ENCODE peak calls at places on chromosomes 16 and 17, in seven cellular contexts. J, B, N, X, O, V and T are unnamed samples.

GRCh38 chr16:19354371-19354770 is 63.3 kb upstream of the TMC5 start:
- DNase-seq in O (no peak), X (no peak), B (no peak), N (no peak), V (no peak), J (no peak), T (no peak)

GRCh38 chr17:51028176-51028863 is 92.3 kb downstream of the SPAG9 start:
- DNase-seq in V (no peak), X (no peak), B (no peak), O (no peak), N (no peak), J (no peak), T (no peak)

GRCh38 chr17:82273327-82274133 is at the start of gene CSNK1D:
- DNase-seq in J (peak), O (peak), X (no peak), V (peak), N (peak), B (no peak), T (peak)

GRCh38 chr17:50060951-50061712 is 5.2 kb downstream of the ITGA3 start:
- DNase-seq in N (no peak), O (no peak), X (no peak), J (no peak), V (no peak), B (no peak), T (no peak)

GRCh38 chr17:74295625-74296547 is 21.9 kb downstream of the DNAI2 start:
- DNase-seq in B (no peak), J (peak), O (no peak), N (no peak), X (no peak), V (no peak), T (no peak)

GRCh38 chr16:26348095-26348494 is 656.3 kb downstream of the HS3ST4 start:
- DNase-seq in X (no peak), O (no peak), N (no peak), V (no peak), B (no peak), J (peak), T (no peak)

GRCh38 chr16:2769675-2770056 is 7.4 kb downstream of the ELOB start:
- DNase-seq in J (no peak), V (no peak), B (no peak), N (no peak), O (no peak), X (no peak), T (no peak)

GRCh38 chr16:16127469-16128116 is 95.7 kb downstream of the ABCC6 start:
- DNase-seq in B (peak), N (peak), J (peak), O (peak), V (peak), X (peak), T (peak)

GRCh38 chr16:4419402-4419801 is 3.0 kb upstream of the CORO7 start:
- DNase-seq in X (no peak), N (no peak), O (no peak), B (no peak), J (no peak), V (no peak), T (no peak)

GRCh38 chr17:8124350-8125195 is 667 bp upstream of the HES7 start:
- DNase-seq in B (no peak), J (peak), V (no peak), X (no peak), O (no peak), N (no peak), T (no peak)

GRCh38 chr16:1691276-1691675 is 13.2 kb downstream of the JPT2 start:
- DNase-seq in X (no peak), O (no peak), B (no peak), J (no peak), N (no peak), V (no peak), T (no peak)

GRCh38 chr16:3171855-3172593 is 16.0 kb upstream of the OR1F1 start:
- DNase-seq in X (no peak), J (peak), O (peak), V (no peak), N (peak), B (peak), T (no peak)

GRCh38 chr16:81401035-81401950 is 43.3 kb upstream of the CMIP start:
- DNase-seq in V (no peak), O (no peak), J (peak), X (no peak), B (no peak), N (peak), T (peak)

GRCh38 chr17:38898812-38899348 is 26.5 kb upstream of the LASP1NB start:
- DNase-seq in B (no peak), O (no peak), J (peak), X (no peak), N (no peak), V (peak), T (no peak)

GRCh38 chr16:1414532-1415265 is at the start of gene UNKL:
- DNase-seq in V (no peak), O (peak), X (no peak), B (no peak), N (peak), J (peak), T (no peak)

GRCh38 chr17:49787932-49788442 is 494 bp upstream of the KAT7 start:
- DNase-seq in J (peak), X (no peak), O (peak), N (no peak), V (no peak), B (no peak), T (no peak)

GRCh38 chr17:73592079-73592415 is 52.2 kb downstream of the SDK2 start:
- DNase-seq in N (no peak), O (no peak), J (no peak), B (no peak), V (no peak), X (no peak), T (no peak)

GRCh38 chr17:50947844-50948514 is 81.8 kb upstream of the TOB1 start:
- DNase-seq in B (no peak), X (no peak), O (peak), V (no peak), J (peak), N (no peak), T (no peak)

GRCh38 chr16:21645261-21645721 is 7.1 kb downstream of the IGSF6 start:
- DNase-seq in V (peak), B (no peak), O (no peak), X (no peak), N (no peak), J (no peak), T (no peak)

GRCh38 chr16:87661561-87661960 is 59.3 kb downstream of the JPH3 start:
- DNase-seq in O (no peak), B (no peak), V (no peak), N (peak), J (peak), X (peak), T (no peak)

GRCh38 chr16:675884-676564 is 553 bp downstream of the RHBDL1 start:
- DNase-seq in O (no peak), J (no peak), N (no peak), V (no peak), B (no peak), X (no peak), T (no peak)

GRCh38 chr16:53082509-53082908 is 27.7 kb downstream of the CHD9 start:
- DNase-seq in O (no peak), X (no peak), N (no peak), V (no peak), B (no peak), J (no peak), T (no peak)

GRCh38 chr16:15843635-15844279 is 13.1 kb downstream of the MYH11 start:
- DNase-seq in N (no peak), J (no peak), V (no peak), O (no peak), B (no peak), X (no peak), T (no peak)

GRCh38 chr17:51372345-51373004 is 112.1 kb downstream of the UTP18 start:
- DNase-seq in X (no peak), N (peak), B (no peak), J (peak), O (no peak), V (peak), T (peak)

GRCh38 chr17:41322264-41322902 is 6.9 kb upstream of the KRTAP17-1 start:
- DNase-seq in N (peak), O (peak), V (no peak), B (peak), J (peak), X (no peak), T (peak)

GRCh38 chr17:40451420-40451819 is 8.2 kb downstream of the IGFBP4 start:
- DNase-seq in X (no peak), N (no peak), O (peak), J (no peak), B (no peak), V (no peak), T (no peak)

DNA sequence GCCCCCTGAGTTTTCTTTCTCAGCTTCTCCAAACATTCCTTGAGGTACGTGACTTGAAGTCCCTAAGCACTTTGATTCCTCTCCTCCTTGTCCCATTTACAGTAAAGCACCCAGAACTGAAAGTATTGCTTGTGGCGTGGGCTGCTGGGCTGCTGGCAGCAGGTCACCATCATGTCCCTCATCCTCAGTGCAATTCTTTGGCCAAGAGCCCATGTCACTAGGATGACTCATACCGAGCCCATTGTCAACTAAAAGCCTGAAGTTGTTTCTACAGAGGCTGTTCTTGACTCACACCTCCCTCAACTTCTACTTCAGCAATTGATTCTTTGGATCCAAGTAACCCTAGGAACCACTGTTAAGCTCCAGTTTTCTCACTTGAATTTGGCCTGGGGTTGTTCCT is 54.3 kb downstream of the KPNA2 start:
- DNase-seq in V (no peak), B (no peak), N (peak), J (peak), O (no peak), X (no peak), T (peak)
- TF ChIP-seq SIN3A in V (no peak), B (no peak), N (no peak), J (no peak), O (no peak), X (no peak), T (no peak)

GRCh38 chr17:14052886-14053615 is 16.3 kb upstream of the COX10 start:
- DNase-seq in B (no peak), X (no peak), N (peak), J (no peak), V (no peak), O (no peak), T (no peak)
- TF ChIP-seq SIN3A in B (no peak), X (no peak), N (no peak), J (no peak), V (no peak), O (no peak), T (no peak)

DNA sequence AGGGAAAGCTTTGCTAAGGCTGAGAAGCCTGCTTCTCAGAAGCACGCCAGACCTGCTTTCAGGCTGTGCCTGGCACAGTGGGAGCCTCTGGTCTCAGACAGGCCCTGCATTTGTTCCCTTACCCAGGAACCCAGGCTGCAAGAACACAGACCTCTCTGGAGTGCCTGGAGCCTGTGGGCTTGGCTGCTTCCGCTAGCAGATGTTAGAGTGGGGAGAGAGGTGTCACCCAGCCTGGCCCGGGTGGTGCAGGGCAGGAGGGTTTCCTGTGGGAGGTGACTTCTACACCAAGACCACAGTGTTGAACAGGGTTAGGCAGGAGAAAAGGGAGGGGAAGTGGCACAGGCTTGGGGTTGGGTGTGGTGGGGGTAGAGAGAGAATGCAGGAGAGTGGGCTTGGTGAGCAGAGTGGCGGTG is 35.8 kb upstream of the ADGRG1 start:
- DNase-seq in B (no peak), X (no peak), J (no peak), O (no peak), V (no peak), N (no peak), T (no peak)
- TF ChIP-seq SIN3A in B (no peak), X (no peak), J (no peak), O (no peak), V (no peak), N (no peak), T (no peak)

GRCh38 chr17:32100971-32101631 is 41.2 kb upstream of the RHOT1 start:
- DNase-seq in O (no peak), X (no peak), J (no peak), N (no peak), V (no peak), B (no peak), T (no peak)

GRCh38 chr17:32104158-32104557 is 38.1 kb upstream of the RHOT1 start:
- DNase-seq in N (no peak), J (no peak), V (no peak), B (no peak), O (no peak), X (no peak), T (no peak)

GRCh38 chr17:32102697-32103096 is 39.6 kb upstream of the RHOT1 start:
- DNase-seq in N (no peak), B (no peak), V (no peak), O (no peak), J (no peak), X (no peak), T (no peak)

GRCh38 chr17:32103476-32104113 is 38.7 kb upstream of the RHOT1 start:
- DNase-seq in O (no peak), J (no peak), X (no peak), N (no peak), V (no peak), B (no peak), T (no peak)

GRCh38 chr17:32102172-32102571 is 40.1 kb upstream of the RHOT1 start:
- DNase-seq in B (no peak), X (no peak), O (no peak), V (no peak), J (no peak), N (no peak), T (no peak)
- TF ChIP-seq SIN3A in B (no peak), X (no peak), O (no peak), V (no peak), J (no peak), N (no peak), T (no peak)

DNA sequence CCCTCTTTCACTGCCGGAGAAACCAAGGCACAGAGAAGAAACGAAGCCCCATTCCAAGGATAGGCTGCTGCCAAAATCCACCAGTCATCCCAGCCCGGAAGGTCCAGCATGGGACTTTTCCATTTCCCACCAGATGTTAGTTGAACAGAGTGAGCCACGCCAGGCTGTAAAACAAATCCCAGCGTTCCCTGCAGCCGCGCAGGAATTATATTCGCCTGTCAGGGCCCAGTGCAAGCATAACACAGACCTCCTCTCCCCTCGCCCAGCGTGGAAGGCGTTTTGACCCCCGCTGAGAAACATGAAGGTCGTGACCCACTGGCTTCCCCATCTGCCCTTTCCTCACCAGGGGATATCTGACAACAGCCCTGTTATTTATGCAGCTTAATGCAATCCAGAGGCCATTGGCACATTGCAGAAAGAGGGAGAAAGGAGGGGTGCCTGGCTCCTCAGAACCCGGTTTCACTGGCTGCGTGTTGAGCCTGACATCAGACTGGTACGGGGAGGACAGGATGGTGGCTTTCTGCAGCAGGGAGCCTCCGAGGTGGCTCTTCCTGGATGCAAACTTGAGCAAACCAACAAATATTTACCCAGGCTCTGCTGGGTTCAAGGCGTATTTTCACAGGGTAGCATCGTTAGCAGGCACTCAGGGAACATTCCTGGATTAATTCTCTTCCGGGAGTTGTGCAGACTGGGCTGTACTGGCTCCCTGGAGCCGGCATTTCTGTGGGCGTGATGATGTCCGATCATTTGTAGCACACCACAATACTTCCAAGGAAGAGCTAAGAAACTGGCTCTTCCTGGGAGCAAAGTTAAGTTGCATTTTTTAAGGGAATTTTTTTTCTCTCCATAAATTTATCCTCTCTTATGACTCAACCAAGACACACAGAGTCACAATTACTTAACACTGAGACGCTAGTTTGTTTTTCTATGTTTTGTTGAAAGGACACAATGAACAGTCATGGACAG is 211.9 kb upstream of the FOXF1 start:
- DNase-seq in B (no peak), J (no peak), X (no peak), O (no peak), V (no peak), N (no peak), T (no peak)
- TF ChIP-seq SIN3A in B (no peak), J (no peak), X (no peak), O (no peak), V (no peak), N (no peak), T (no peak)

GRCh38 chr16:65964752-65965151 is 401.7 kb upstream of the CDH5 start:
- DNase-seq in N (no peak), V (no peak), X (no peak), J (no peak), B (no peak), O (no peak), T (no peak)

GRCh38 chr16:65965632-65966031 is 400.9 kb upstream of the CDH5 start:
- DNase-seq in O (no peak), V (no peak), N (no peak), J (no peak), B (no peak), X (no peak), T (no peak)

GRCh38 chr16:65959978-65960377 is 406.5 kb upstream of the CDH5 start:
- DNase-seq in X (no peak), N (no peak), J (no peak), O (no peak), B (no peak), V (no peak), T (no peak)

GRCh38 chr16:65958096-65958495 is 408.4 kb upstream of the CDH5 start:
- DNase-seq in J (no peak), X (no peak), O (no peak), V (no peak), B (no peak), N (no peak), T (no peak)

GRCh38 chr16:65961491-65962143 is 404.9 kb upstream of the CDH5 start:
- DNase-seq in B (no peak), V (no peak), X (no peak), O (no peak), J (no peak), N (no peak), T (no peak)
- TF ChIP-seq SIN3A in B (no peak), V (no peak), X (no peak), O (no peak), J (no peak), N (no peak), T (no peak)